ENCODE peak calls at places on chromosomes 13 and 19, in five cellular contexts. H is CD4-positive, alpha-beta T cell; R is naive thymus-derived CD4-positive, alpha-beta T cell; T is tibial nerve; E is aorta. Z is an unnamed sample.

GRCh38 chr13:37914781-37915391 is 45.3 kb upstream of the TRPC4 start:
- DNase-seq in E (no peak), R (no peak), T (no peak), H (no peak), Z (no peak)

GRCh38 chr13:49448753-49449152 is 4.7 kb downstream of the SETDB2 start:
- DNase-seq in E (no peak), R (no peak), T (no peak), H (no peak), Z (no peak)

GRCh38 chr19:2243274-2244121 is 5.6 kb upstream of the AMH start:
- DNase-seq in T (no peak), R (no peak), E (no peak), H (no peak), Z (no peak)

GRCh38 chr19:1796395-1797142 is 15.5 kb downstream of the ATP8B3 start:
- DNase-seq in E (no peak), R (no peak), H (no peak), T (no peak), Z (no peak)

GRCh38 chr13:97889803-97890202 is 63.7 kb upstream of the IPO5 start:
- DNase-seq in R (no peak), E (no peak), H (no peak), T (peak; percentile 84), Z (no peak)

GRCh38 chr19:12789098-12789903 is 2.0 kb upstream of the JUNB start:
- DNase-seq in R (no peak), E (no peak), T (no peak), H (no peak), Z (peak; percentile 79)

GRCh38 chr19:41862445-41862986 is 2.5 kb downstream of the RPS19 start:
- DNase-seq in R (no peak), E (no peak), H (no peak), T (no peak), Z (no peak)

GRCh38 chr13:114062754-114063153 is 69.7 kb downstream of the RASA3 start:
- DNase-seq in T (no peak), R (no peak), E (no peak), H (no peak), Z (no peak)

GRCh38 chr13:90999401-90999800 is 348.1 kb upstream of the MIR17HG start:
- DNase-seq in E (no peak), H (no peak), T (no peak), R (no peak), Z (no peak)

GRCh38 chr19:58007285-58007684 is 4.7 kb upstream of the ZNF606 start:
- DNase-seq in E (no peak), R (no peak), T (no peak), H (no peak), Z (no peak)

GRCh38 chr13:107079423-107080099 is 511.6 kb upstream of the ARGLU1 start:
- DNase-seq in T (no peak), E (no peak), R (no peak), H (no peak), Z (no peak)

GRCh38 chr13:113643593-113643992 is 14.4 kb downstream of the ATP4B start:
- DNase-seq in T (no peak), E (no peak), R (no peak), H (no peak), Z (no peak)

GRCh38 chr13:46339035-46339666 is 47.9 kb downstream of the RUBCNL start:
- DNase-seq in H (no peak), E (no peak), R (no peak), T (peak; percentile 47), Z (no peak)

GRCh38 chr19:28319208-28319607 is 893.7 kb downstream of the UQCRFS1 start:
- DNase-seq in E (no peak), H (no peak), T (no peak), R (no peak), Z (no peak)

GRCh38 chr13:94494021-94494420 is 14.5 kb upstream of the DCT start:
- DNase-seq in E (no peak), T (no peak), R (no peak), H (no peak), Z (no peak)

GRCh38 chr19:47001584-47001983 is 18.1 kb upstream of the NPAS1 start:
- DNase-seq in H (no peak), R (no peak), E (no peak), T (no peak), Z (no peak)

GRCh38 chr19:46999878-47000277 is 19.8 kb upstream of the NPAS1 start:
- DNase-seq in T (no peak), R (no peak), H (no peak), E (no peak), Z (no peak)

GRCh38 chr19:46998445-46999142 is 21.0 kb upstream of the NPAS1 start:
- DNase-seq in H (no peak), E (no peak), T (no peak), R (no peak), Z (no peak)

GRCh38 chr19:47000373-47000772 is 19.3 kb upstream of the NPAS1 start:
- DNase-seq in H (no peak), R (no peak), E (no peak), T (no peak), Z (no peak)

GRCh38 chr19:46999377-46999776 is 20.3 kb upstream of the NPAS1 start:
- DNase-seq in T (no peak), H (no peak), E (no peak), R (no peak), Z (no peak)
- H3K27ac ChIP-seq in T (peak overlapping the region; percentile 9), H (no peak overlapping the region), E (no peak overlapping the region), R (no peak overlapping the region), Z (no peak overlapping the region)

GRCh38 chr13:20395061-20395916 is 130.4 kb downstream of the CRYL1 start:
- DNase-seq in H (no peak), E (no peak), T (no peak), R (no peak), Z (no peak)
- H3K27ac ChIP-seq in H (no peak overlapping the region), E (no peak overlapping the region), T (no peak overlapping the region), R (no peak overlapping the region), Z (no peak overlapping the region)

GRCh38 chr19:11697284-11697855 is 41.4 kb downstream of the ZNF823 start:
- DNase-seq in T (no peak), H (no peak), E (no peak), R (no peak), Z (no peak)

GRCh38 chr19:11692127-11692790 is 46.5 kb downstream of the ZNF823 start:
- DNase-seq in H (no peak), R (no peak), T (no peak), E (no peak), Z (no peak)

GRCh38 chr19:11694533-11695439 is 44.0 kb downstream of the ZNF823 start:
- DNase-seq in E (peak; percentile 98), H (peak; percentile 67), R (peak; percentile 56), T (peak; percentile 99), Z (peak; percentile 97)

GRCh38 chr19:11698231-11698630 is 40.5 kb downstream of the ZNF823 start:
- DNase-seq in E (no peak), H (no peak), T (no peak), R (no peak), Z (no peak)

DNA sequence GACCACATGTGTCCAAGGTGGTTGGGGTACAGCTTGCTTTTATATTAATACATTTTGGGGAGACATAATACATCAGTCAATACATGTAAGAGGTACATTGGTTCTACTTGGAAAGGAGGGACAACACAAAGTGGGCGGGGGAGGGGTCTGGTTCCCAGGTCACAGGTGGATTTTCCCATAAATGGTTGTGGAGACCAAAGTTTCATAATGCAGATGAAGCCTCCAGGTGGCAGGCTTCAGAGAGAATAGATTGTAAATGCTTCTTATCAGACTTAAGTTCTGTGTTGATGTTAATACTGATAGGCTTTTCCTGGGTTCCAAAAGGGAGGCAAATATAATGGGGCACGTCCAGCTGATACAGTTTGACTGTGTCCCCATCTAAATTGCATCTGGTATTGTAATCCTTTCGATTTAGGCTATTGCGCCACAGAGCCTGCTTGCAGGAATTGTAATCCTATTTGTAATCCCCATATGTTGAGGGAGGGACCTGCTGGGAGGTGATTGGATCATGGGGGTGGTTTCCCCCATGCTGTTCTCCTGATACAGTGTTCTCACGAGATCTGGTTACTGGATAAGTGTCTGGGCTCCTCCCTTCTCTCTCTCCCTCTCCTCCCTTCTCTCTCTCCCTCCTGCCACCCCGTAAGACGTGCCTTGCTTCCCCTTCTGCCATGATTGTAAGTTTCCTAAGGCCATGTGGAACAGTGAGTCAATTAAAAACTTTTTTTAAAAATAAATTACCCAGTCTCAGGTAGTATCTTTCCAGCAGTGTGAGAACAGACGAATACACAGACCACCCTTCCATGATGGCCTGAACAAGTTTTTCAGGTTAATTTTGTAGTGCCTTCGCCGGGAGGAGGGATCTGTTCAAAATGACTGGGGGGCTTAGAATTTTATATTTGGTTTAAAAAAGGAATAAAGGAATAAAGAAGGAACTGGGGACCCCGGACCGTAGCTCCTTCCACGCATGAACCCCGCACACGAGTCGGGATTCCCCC is 44.9 kb downstream of the ZNF823 start:
- DNase-seq in R (no peak), E (no peak), H (no peak), T (no peak), Z (no peak)
- H3K27ac ChIP-seq in R (no peak overlapping the region), E (no peak overlapping the region), H (no peak overlapping the region), T (peak overlapping the region; percentile 50), Z (peak overlapping the region; percentile 64)

DNA sequence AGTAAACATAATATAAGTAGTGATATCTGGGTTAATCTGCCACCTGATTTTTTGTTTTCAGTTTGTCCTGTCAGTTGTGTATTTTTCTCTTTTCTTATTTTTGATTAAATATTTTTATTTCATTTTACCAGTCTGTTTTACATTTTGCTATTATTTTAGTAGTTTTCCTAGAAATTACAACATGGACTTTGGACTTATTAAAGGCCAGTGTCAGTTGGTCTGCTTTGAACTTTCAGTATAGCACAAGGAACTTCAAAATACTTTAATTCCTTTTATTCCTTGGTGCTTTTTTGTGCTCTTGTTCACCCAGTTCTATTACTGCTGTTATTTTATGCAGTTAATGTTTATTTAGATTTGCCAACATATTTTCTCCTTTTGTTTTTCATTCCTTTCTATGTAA is 149.6 kb downstream of the PDS5B start:
- DNase-seq in R (no peak), E (no peak), T (no peak), H (no peak), Z (no peak)
- H3K27ac ChIP-seq in R (peak overlapping the region; percentile 77), E (no peak overlapping the region), T (peak overlapping the region; percentile 62), H (no peak overlapping the region), Z (no peak overlapping the region)

Z was measured in suprapubic skin.